ENCODE peak calls at places on chromosomes 1 and 21, in four cellular contexts. B, P, J and R are unnamed samples.

GRCh38 chr1:40786171-40786994 is 2.8 kb downstream of the KCNQ4 start:
- DNase-seq in B (peak; percentile 41), P (no peak), J (no peak), R (peak; percentile 56)

GRCh38 chr21:17462276-17462981 is 50.4 kb upstream of the CXADR start:
- DNase-seq in B (peak; percentile 83), P (no peak), J (no peak), R (no peak)

GRCh38 chr21:34736116-34736870 is 67.5 kb downstream of the CLIC6 start:
- DNase-seq in B (no peak), P (no peak), J (no peak), R (no peak)

GRCh38 chr1:228180271-228180987 is 14.8 kb downstream of the IBA57 start:
- DNase-seq in B (no peak), P (no peak), J (no peak), R (no peak)

GRCh38 chr1:231162300-231162969 is 577 bp downstream of the TRIM67 start:
- DNase-seq in B (peak; percentile 85), P (no peak), J (peak; percentile 50), R (peak; percentile 77)

GRCh38 chr21:34519013-34519412 is 7.0 kb upstream of the KCNE1 start:
- DNase-seq in B (no peak), P (no peak), J (no peak), R (no peak)

GRCh38 chr1:227934476-227935313 is 13.0 kb downstream of the WNT9A start:
- DNase-seq in B (no peak), P (no peak), J (no peak), R (no peak)

GRCh38 chr1:50080904-50081586 is 27.7 kb upstream of the ELAVL4 start:
- DNase-seq in B (no peak), P (no peak), J (no peak), R (no peak)

GRCh38 chr1:212915245-212916091 is 34.9 kb upstream of the VASH2 start:
- DNase-seq in B (no peak), P (no peak), J (no peak), R (no peak)

GRCh38 chr1:85027242-85027983 is 20.9 kb downstream of the MCOLN3 start:
- DNase-seq in B (no peak), P (no peak), J (no peak), R (no peak)

GRCh38 chr1:27332536-27333281 is 9.1 kb upstream of the SYTL1 start:
- DNase-seq in B (no peak), P (peak; percentile 18), J (peak; percentile 68), R (no peak)

GRCh38 chr1:2514863-2515762 is 11.3 kb downstream of the PANK4 start:
- DNase-seq in B (no peak), P (no peak), J (no peak), R (no peak)

GRCh38 chr1:56534252-56534651 is 45.1 kb downstream of the PLPP3 start:
- DNase-seq in B (no peak), P (no peak), J (no peak), R (no peak)

GRCh38 chr1:246617156-246617555 is 50.9 kb downstream of the CNST start:
- DNase-seq in B (no peak), P (no peak), J (no peak), R (no peak)

GRCh38 chr1:41240806-41241747 is 1.0 kb downstream of the SCMH1 start:
- DNase-seq in B (peak; percentile 86), P (no peak), J (no peak), R (peak; percentile 88)

GRCh38 chr1:232628335-232629214 is 1.4 kb downstream of the SIPA1L2 start:
- DNase-seq in B (no peak), P (no peak), J (no peak), R (no peak)

GRCh38 chr21:33325222-33326067 is 675 bp downstream of the IFNAR1 start:
- DNase-seq in B (peak; percentile 81), P (peak; percentile 49), J (peak; percentile 38), R (peak; percentile 88)

GRCh38 chr1:91501527-91501859 is 842 bp downstream of the CDC7 start:
- DNase-seq in B (no peak), P (no peak), J (no peak), R (no peak)

GRCh38 chr1:205630241-205630640 is 1.6 kb downstream of the ELK4 start:
- DNase-seq in B (no peak), P (no peak), J (no peak), R (no peak)

GRCh38 chr1:203172184-203173115 is 3.2 kb downstream of the MYBPH start:
- DNase-seq in B (peak; percentile 91), P (peak; percentile 59), J (peak; percentile 57), R (peak; percentile 79)

GRCh38 chr21:32886339-32886738 is 114.8 kb upstream of the PAXBP1 start:
- DNase-seq in B (no peak), P (no peak), J (no peak), R (no peak)

GRCh38 chr1:150613061-150613920 is 16.1 kb downstream of the ENSA start:
- DNase-seq in B (no peak), P (no peak), J (no peak), R (no peak)

GRCh38 chr1:225617479-225617878 is 35.4 kb downstream of the ENAH start:
- DNase-seq in B (no peak), P (no peak), J (no peak), R (no peak)

GRCh38 chr21:41894511-41894910 is 15.4 kb upstream of the PRDM15 start:
- DNase-seq in B (no peak), P (no peak), J (no peak), R (peak; percentile 22)

GRCh38 chr1:223462047-223462446 is 68.8 kb downstream of the CCDC185 start:
- DNase-seq in B (no peak), P (no peak), J (no peak), R (no peak)

GRCh38 chr1:9145021-9145668 is 16.2 kb upstream of the GPR157 start:
- DNase-seq in B (no peak), P (no peak), J (no peak), R (peak; percentile 59)

GRCh38 chr1:30132602-30133271 is 590.6 kb downstream of the MATN1 start:
- DNase-seq in B (no peak), P (no peak), J (no peak), R (no peak)

GRCh38 chr1:41416552-41417334 is 55.5 kb downstream of the FOXO6 start:
- DNase-seq in B (peak; percentile 89), P (peak; percentile 52), J (peak; percentile 78), R (peak; percentile 88)

GRCh38 chr1:152968248-152968647 is 2.2 kb upstream of the SPRR4 start:
- DNase-seq in B (no peak), P (no peak), J (no peak), R (no peak)

GRCh38 chr1:204359474-204360255 is at the start of gene PLEKHA6:
- DNase-seq in B (peak; percentile 63), P (peak; percentile 68), J (no peak), R (peak; percentile 88)

GRCh38 chr1:205038132-205038786 is 4.8 kb upstream of the CNTN2 start:
- DNase-seq in B (peak; percentile 16), P (no peak), J (no peak), R (no peak)

GRCh38 chr1:170791941-170792340 is 128.0 kb downstream of the PRRX1 start:
- DNase-seq in B (no peak), P (no peak), J (no peak), R (no peak)

GRCh38 chr1:199173356-199173755 is 534.5 kb downstream of the PTPRC start:
- DNase-seq in B (no peak), P (no peak), J (no peak), R (no peak)